ENCODE peak calls at places on chromosomes 3 and 15, in five cellular contexts. One of them, this sample, is unnamed.

GRCh38 chr3:174229916-174230315 is 629.2 kb upstream of the NAALADL2 start:
- DNase-seq in Kasumi-1: no peak
- DNase-seq in dorsolateral prefrontal cortex: no peak
- DNase-seq in AG09309: no peak
- DNase-seq in fibroblast of lung: peak; percentile 42
- DNase-seq in this sample: no peak

GRCh38 chr15:30043211-30043655 is 39.5 kb upstream of the GOLGA8J start:
- DNase-seq in dorsolateral prefrontal cortex: no peak
- DNase-seq in Kasumi-1: no peak
- DNase-seq in fibroblast of lung: peak; percentile 34
- DNase-seq in AG09309: no peak
- DNase-seq in this sample: peak; percentile 44

GRCh38 chr15:70788114-70789049 is 25.0 kb upstream of the UACA start:
- DNase-seq in Kasumi-1: no peak
- DNase-seq in fibroblast of lung: peak; percentile 83
- DNase-seq in AG09309: peak; percentile 68
- DNase-seq in dorsolateral prefrontal cortex: no peak
- DNase-seq in this sample: no peak

GRCh38 chr15:57184502-57184901 is 191.8 kb upstream of the CGNL1 start:
- DNase-seq in fibroblast of lung: peak; percentile 20
- DNase-seq in AG09309: no peak
- DNase-seq in Kasumi-1: no peak
- DNase-seq in dorsolateral prefrontal cortex: no peak
- DNase-seq in this sample: no peak

GRCh38 chr3:78050276-78051080 is 1010.6 kb downstream of the ROBO2 start:
- DNase-seq in fibroblast of lung: peak; percentile 38
- DNase-seq in Kasumi-1: no peak
- DNase-seq in dorsolateral prefrontal cortex: no peak
- DNase-seq in AG09309: no peak
- DNase-seq in this sample: no peak

GRCh38 chr3:10205461-10206165 is 40.9 kb downstream of the IRAK2 start:
- DNase-seq in dorsolateral prefrontal cortex: no peak
- DNase-seq in Kasumi-1: no peak
- DNase-seq in AG09309: no peak
- DNase-seq in fibroblast of lung: peak; percentile 93
- DNase-seq in this sample: peak; percentile 93

GRCh38 chr3:146020969-146021368 is 140.0 kb downstream of the PLOD2 start:
- DNase-seq in AG09309: no peak
- DNase-seq in Kasumi-1: peak; percentile 26
- DNase-seq in dorsolateral prefrontal cortex: no peak
- DNase-seq in fibroblast of lung: no peak
- DNase-seq in this sample: no peak

GRCh38 chr15:29952245-29952644 is 130.0 kb upstream of the TJP1 start:
- DNase-seq in fibroblast of lung: no peak
- DNase-seq in dorsolateral prefrontal cortex: peak; percentile 60
- DNase-seq in Kasumi-1: no peak
- DNase-seq in AG09309: no peak
- DNase-seq in this sample: peak; percentile 78

GRCh38 chr3:78140274-78140673 is 1100.4 kb downstream of the ROBO2 start:
- DNase-seq in Kasumi-1: no peak
- DNase-seq in fibroblast of lung: peak; percentile 15
- DNase-seq in AG09309: no peak
- DNase-seq in dorsolateral prefrontal cortex: no peak
- DNase-seq in this sample: no peak

GRCh38 chr15:63605816-63606215 is 8.6 kb downstream of the FBXL22 start:
- DNase-seq in dorsolateral prefrontal cortex: no peak
- DNase-seq in AG09309: no peak
- DNase-seq in Kasumi-1: peak; percentile 87
- DNase-seq in fibroblast of lung: no peak
- DNase-seq in this sample: no peak

GRCh38 chr3:189588061-189588817 is 43.0 kb upstream of the TP63 start:
- DNase-seq in AG09309: peak; percentile 89
- DNase-seq in Kasumi-1: no peak
- DNase-seq in dorsolateral prefrontal cortex: no peak
- DNase-seq in fibroblast of lung: peak; percentile 63
- DNase-seq in this sample: no peak

GRCh38 chr15:59170295-59170881 is 36.3 kb upstream of the LDHAL6B start:
- DNase-seq in Kasumi-1: no peak
- DNase-seq in AG09309: peak; percentile 88
- DNase-seq in dorsolateral prefrontal cortex: no peak
- DNase-seq in fibroblast of lung: peak; percentile 72
- DNase-seq in this sample: peak; percentile 92

GRCh38 chr3:52237659-52238172 is 1.2 kb downstream of the TWF2 start:
- DNase-seq in Kasumi-1: peak; percentile 71
- DNase-seq in dorsolateral prefrontal cortex: no peak
- DNase-seq in AG09309: peak; percentile 46
- DNase-seq in fibroblast of lung: peak; percentile 91
- DNase-seq in this sample: peak; percentile 93

GRCh38 chr3:32840086-32840841 is 22.5 kb downstream of the TRIM71 start:
- DNase-seq in Kasumi-1: no peak
- DNase-seq in AG09309: no peak
- DNase-seq in dorsolateral prefrontal cortex: no peak
- DNase-seq in fibroblast of lung: no peak
- DNase-seq in this sample: no peak

This sample was measured in MG63.